ENCODE peak calls at places on chromosome 9, in nine cellular contexts. M is aorta, E is GM23338, Q is mammary epithelial cell, F is body of pancreas, O is hepatocyte, Y is right cardiac atrium, U is transverse colon, K is SJCRH30. J is an unnamed sample.

GRCh38 chr9:34993502-34994428 is 4.2 kb downstream of the DNAJB5 start:
- DNase-seq in M (peak), E (peak), Q (no peak), F (peak), O (peak), Y (peak), U (peak), K (peak), J (peak)

GRCh38 chr9:88953401-88954029 is 37.8 kb upstream of the S1PR3 start:
- DNase-seq in M (no peak), E (no peak), Q (peak), F (no peak), O (no peak), Y (peak), U (no peak), K (peak), J (no peak)

GRCh38 chr9:117662651-117663050 is 41.6 kb upstream of the TLR4 start:
- DNase-seq in M (no peak), E (no peak), Q (no peak), F (no peak), O (peak), Y (no peak), U (no peak), K (no peak), J (no peak)

GRCh38 chr9:116313638-116314037 is 160.0 kb downstream of the PAPPA start:
- DNase-seq in M (no peak), E (no peak), Q (no peak), F (no peak), O (no peak), Y (no peak), U (no peak), K (no peak), J (no peak)

GRCh38 chr9:7780261-7780988 is 19.2 kb downstream of the DMAC1 start:
- DNase-seq in M (no peak), E (no peak), Q (peak), F (no peak), O (peak), Y (no peak), U (no peak), K (no peak), J (no peak)

GRCh38 chr9:68844623-68845612 is 139.9 kb downstream of the PIP5K1B start:
- DNase-seq in M (peak), E (peak), Q (no peak), F (peak), O (peak), Y (peak), U (peak), K (peak), J (peak)

GRCh38 chr9:504921-505821 is 290.5 kb downstream of the DOCK8 start:
- DNase-seq in M (peak), E (peak), Q (peak), F (peak), O (peak), Y (peak), U (peak), K (no peak), J (peak)

GRCh38 chr9:109799792-109800191 is 19.8 kb downstream of the PALM2AKAP2 start:
- DNase-seq in M (no peak), E (peak), Q (peak), F (no peak), O (no peak), Y (no peak), U (no peak), K (no peak), J (no peak)

GRCh38 chr9:114027159-114027895 is 50.8 kb downstream of the AMBP start:
- DNase-seq in M (no peak), E (no peak), Q (no peak), F (no peak), O (no peak), Y (no peak), U (no peak), K (no peak), J (no peak)

GRCh38 chr9:489198-490197 is 274.8 kb downstream of the DOCK8 start:
- DNase-seq in M (no peak), E (no peak), Q (no peak), F (peak), O (no peak), Y (no peak), U (no peak), K (no peak), J (no peak)

GRCh38 chr9:97445119-97445701 is 33.3 kb downstream of the TDRD7 start:
- DNase-seq in M (no peak), E (no peak), Q (peak), F (no peak), O (no peak), Y (no peak), U (no peak), K (no peak), J (no peak)

GRCh38 chr9:69980041-69980440 is 63.6 kb upstream of the MAMDC2 start:
- DNase-seq in M (no peak), E (no peak), Q (no peak), F (no peak), O (no peak), Y (no peak), U (no peak), K (no peak), J (no peak)

GRCh38 chr9:17470449-17470848 is 108.4 kb upstream of the SH3GL2 start:
- DNase-seq in M (no peak), E (no peak), Q (no peak), F (no peak), O (no peak), Y (no peak), U (no peak), K (no peak), J (no peak)

GRCh38 chr9:16726023-16726422 is 144.4 kb downstream of the BNC2 start:
- DNase-seq in M (no peak), E (peak), Q (peak), F (no peak), O (peak), Y (peak), U (no peak), K (peak), J (no peak)

GRCh38 chr9:72633966-72634365 is 112.6 kb downstream of the TMC1 start:
- DNase-seq in M (no peak), E (no peak), Q (peak), F (no peak), O (no peak), Y (no peak), U (no peak), K (no peak), J (no peak)

GRCh38 chr9:2481216-2481615 is 140.4 kb upstream of the VLDLR start:
- DNase-seq in M (no peak), E (no peak), Q (no peak), F (no peak), O (no peak), Y (no peak), U (no peak), K (no peak), J (no peak)

GRCh38 chr9:16405421-16405820 is 465.0 kb downstream of the BNC2 start:
- DNase-seq in M (no peak), E (no peak), Q (no peak), F (no peak), O (no peak), Y (no peak), U (no peak), K (no peak), J (no peak)

GRCh38 chr9:131279196-131279926 is 3.1 kb upstream of the FAM78A start:
- DNase-seq in M (no peak), E (no peak), Q (no peak), F (no peak), O (no peak), Y (peak), U (no peak), K (no peak), J (no peak)

GRCh38 chr9:99137225-99137624 is 32.3 kb downstream of the TGFBR1 start:
- DNase-seq in M (no peak), E (no peak), Q (no peak), F (no peak), O (no peak), Y (no peak), U (no peak), K (no peak), J (no peak)

GRCh38 chr9:69389437-69389995 is 64.5 kb downstream of the ENTREP1 start:
- DNase-seq in M (no peak), E (no peak), Q (no peak), F (no peak), O (no peak), Y (no peak), U (no peak), K (peak), J (no peak)

GRCh38 chr9:89407070-89407469 is 88.8 kb downstream of the SECISBP2 start:
- DNase-seq in M (no peak), E (no peak), Q (no peak), F (no peak), O (no peak), Y (no peak), U (no peak), K (no peak), J (no peak)

GRCh38 chr9:99019523-99020331 is 76.0 kb downstream of the COL15A1 start:
- DNase-seq in M (no peak), E (no peak), Q (peak), F (no peak), O (peak), Y (no peak), U (no peak), K (no peak), J (no peak)

GRCh38 chr9:101601904-101602765 is 7.4 kb upstream of the PPP3R2 start:
- DNase-seq in M (no peak), E (peak), Q (peak), F (no peak), O (peak), Y (no peak), U (no peak), K (peak), J (peak)

GRCh38 chr9:114348906-114349482 is 19.3 kb downstream of the ORM2 start:
- DNase-seq in M (peak), E (peak), Q (peak), F (no peak), O (peak), Y (peak), U (peak), K (peak), J (peak)

GRCh38 chr9:113886471-113886870 is 10.4 kb downstream of the ZNF618 start:
- DNase-seq in M (no peak), E (peak), Q (no peak), F (no peak), O (no peak), Y (no peak), U (no peak), K (no peak), J (no peak)

GRCh38 chr9:89903076-89903475 is 298.3 kb downstream of the GADD45G start:
- DNase-seq in M (no peak), E (no peak), Q (no peak), F (no peak), O (no peak), Y (no peak), U (no peak), K (no peak), J (no peak)

DNA sequence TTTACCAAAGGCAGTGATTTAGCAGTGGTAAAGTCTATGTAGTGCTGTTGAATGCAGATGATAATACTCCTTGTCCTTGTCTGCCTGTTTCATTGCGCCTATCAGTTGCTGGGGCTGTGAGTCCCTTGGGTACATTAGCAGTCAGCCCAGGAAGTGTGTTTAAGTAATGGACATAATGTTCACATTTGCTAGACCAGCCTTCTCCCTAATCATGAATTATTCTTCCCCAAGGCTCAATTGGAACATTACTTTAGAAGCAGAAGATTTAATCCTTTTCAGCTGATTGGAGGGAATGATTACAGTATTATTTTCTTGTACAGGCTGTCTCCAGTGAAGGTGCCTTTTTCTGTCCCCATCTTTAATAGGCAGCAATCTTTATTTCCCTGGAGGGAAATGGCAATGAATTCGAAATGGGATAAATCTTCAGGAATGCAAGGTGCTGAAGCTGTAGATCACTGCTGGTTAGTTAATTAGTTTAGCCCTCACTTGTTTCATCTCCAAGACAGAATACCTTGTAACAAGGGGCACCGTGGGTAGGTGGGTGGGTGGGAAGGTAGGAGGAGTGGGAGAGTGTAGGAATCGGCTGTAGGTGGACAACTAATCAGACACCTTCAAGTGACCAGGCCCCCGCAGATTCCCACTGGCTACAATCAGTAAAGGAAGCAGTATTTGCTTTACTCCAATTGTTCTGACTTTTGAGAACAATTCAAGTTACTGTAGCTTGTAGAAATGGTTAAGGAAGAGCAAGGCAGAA is 293.9 kb downstream of the TLE1 start:
- DNase-seq in M (no peak), E (no peak), Q (no peak), F (no peak), O (no peak), Y (no peak), U (no peak), K (no peak), J (no peak)
- H3K4me3 ChIP-seq in M (no peak), E (no peak), Q (no peak), F (no peak), O (no peak), Y (no peak), U (no peak), K (no peak), J (no peak)

DNA sequence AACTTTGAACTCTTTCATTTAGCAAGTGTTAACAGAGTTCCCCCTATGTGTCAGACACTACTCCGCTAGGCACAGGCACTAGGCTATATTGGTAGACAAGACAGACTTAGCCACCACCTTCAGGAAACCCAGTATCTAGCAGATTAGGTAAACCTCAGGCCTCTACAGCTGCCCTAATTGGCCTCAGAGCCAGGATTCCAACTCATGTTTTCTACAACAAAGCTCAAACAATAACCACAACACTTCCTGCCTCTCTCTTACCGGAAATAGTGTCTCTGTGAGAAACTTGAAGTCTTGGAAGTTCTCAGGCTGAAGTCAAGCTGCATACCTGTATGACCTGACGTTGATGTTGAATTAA is 116.6 kb upstream of the SLC44A1 start:
- DNase-seq in M (no peak), E (no peak), Q (peak), F (no peak), O (no peak), Y (no peak), U (no peak), K (no peak), J (no peak)
- H3K27ac ChIP-seq in M (no peak), E (peak), Q (no peak), F (no peak), O (peak), Y (no peak), U (no peak), K (no peak), J (no peak)

DNA sequence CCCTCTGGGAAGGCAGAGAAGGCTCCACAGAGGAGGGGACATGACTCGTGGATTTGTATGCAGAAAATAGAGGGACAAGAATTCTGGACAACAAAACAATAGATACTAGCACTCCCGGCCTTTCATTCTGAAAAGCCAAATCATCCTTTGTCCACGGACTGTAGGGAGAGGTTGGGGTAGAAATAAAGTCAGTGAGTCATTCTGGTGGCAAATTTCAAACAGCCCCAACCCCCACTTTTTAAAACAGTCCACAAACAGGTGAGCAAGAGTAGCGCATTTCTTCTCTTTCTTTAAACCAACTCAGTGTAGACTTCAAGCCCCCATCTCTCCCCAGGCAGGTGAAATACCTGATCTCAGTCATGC is 56.1 kb downstream of the PTPDC1 start:
- DNase-seq in M (no peak), E (no peak), Q (peak), F (no peak), O (no peak), Y (no peak), U (no peak), K (no peak), J (no peak)
- H3K4me3 ChIP-seq in M (no peak), E (no peak), Q (no peak), F (no peak), O (no peak), Y (no peak), U (no peak), K (peak), J (no peak)

GRCh38 chr9:86550411-86550810 is 196.2 kb upstream of the TUT7 start:
- DNase-seq in M (no peak), E (no peak), Q (no peak), F (no peak), O (no peak), Y (no peak), U (no peak), K (no peak), J (no peak)
- H3K27ac ChIP-seq in M (no peak), E (no peak), Q (no peak), F (no peak), O (no peak), Y (no peak), U (no peak), K (peak), J (no peak)

GRCh38 chr9:93097496-93098205 is 1.6 kb downstream of the CARD19 start:
- DNase-seq in M (peak), E (no peak), Q (no peak), F (no peak), O (no peak), Y (peak), U (peak), K (no peak), J (peak)

GRCh38 chr9:93100265-93100636 is 4.2 kb downstream of the CARD19 start:
- DNase-seq in M (peak), E (no peak), Q (no peak), F (no peak), O (no peak), Y (peak), U (peak), K (no peak), J (no peak)

GRCh38 chr9:93096811-93097382 is 880 bp downstream of the CARD19 start:
- DNase-seq in M (peak), E (no peak), Q (no peak), F (no peak), O (no peak), Y (peak), U (no peak), K (no peak), J (no peak)

GRCh38 chr9:93099551-93100264 is 3.7 kb downstream of the CARD19 start:
- DNase-seq in M (peak), E (no peak), Q (no peak), F (no peak), O (no peak), Y (peak), U (peak), K (no peak), J (no peak)

GRCh38 chr9:93098236-93098946 is 2.4 kb downstream of the CARD19 start:
- DNase-seq in M (peak), E (no peak), Q (peak), F (peak), O (peak), Y (peak), U (peak), K (peak), J (peak)
- H3K4me3 ChIP-seq in M (no peak), E (no peak), Q (peak), F (no peak), O (no peak), Y (no peak), U (no peak), K (no peak), J (no peak)

DNA sequence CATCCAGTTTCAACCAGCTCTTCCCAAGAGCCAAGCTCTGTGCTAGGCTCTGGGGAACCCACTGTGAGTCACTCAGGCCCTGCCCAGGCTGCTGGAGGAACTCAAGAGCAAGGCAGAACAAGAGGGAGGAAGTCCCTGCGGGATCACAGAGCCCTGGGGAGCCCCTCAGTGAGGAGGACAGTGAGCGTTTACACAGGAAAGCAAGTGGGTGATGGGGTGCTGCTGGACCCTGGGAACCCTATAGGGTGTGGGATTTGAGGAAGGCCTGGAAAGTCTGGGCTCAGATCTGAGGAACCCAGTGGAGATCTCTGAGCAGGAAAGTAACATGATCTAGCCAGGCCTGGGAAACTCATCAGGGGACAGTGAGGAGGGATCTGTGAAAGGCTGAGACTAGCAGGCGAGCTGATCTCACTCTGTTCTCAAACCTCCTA is 70.1 kb downstream of the SHB start:
- DNase-seq in M (peak), E (no peak), Q (peak), F (no peak), O (no peak), Y (peak), U (no peak), K (no peak), J (no peak)
- H3K27ac ChIP-seq in M (no peak), E (no peak), Q (no peak), F (peak), O (peak), Y (no peak), U (peak), K (peak), J (no peak)

GRCh38 chr9:33752130-33752637 is 43.2 kb upstream of the PRSS3 start:
- DNase-seq in M (no peak), E (no peak), Q (no peak), F (no peak), O (peak), Y (no peak), U (no peak), K (no peak), J (no peak)

GRCh38 chr9:33750307-33750838 is 45.0 kb upstream of the PRSS3 start:
- DNase-seq in M (no peak), E (peak), Q (no peak), F (no peak), O (no peak), Y (peak), U (peak), K (no peak), J (no peak)

GRCh38 chr9:33750839-33751339 is 44.5 kb upstream of the PRSS3 start:
- DNase-seq in M (no peak), E (peak), Q (no peak), F (no peak), O (no peak), Y (peak), U (no peak), K (no peak), J (no peak)

GRCh38 chr9:33751536-33752129 is 43.7 kb upstream of the PRSS3 start:
- DNase-seq in M (no peak), E (no peak), Q (no peak), F (no peak), O (peak), Y (no peak), U (peak), K (no peak), J (no peak)

DNA sequence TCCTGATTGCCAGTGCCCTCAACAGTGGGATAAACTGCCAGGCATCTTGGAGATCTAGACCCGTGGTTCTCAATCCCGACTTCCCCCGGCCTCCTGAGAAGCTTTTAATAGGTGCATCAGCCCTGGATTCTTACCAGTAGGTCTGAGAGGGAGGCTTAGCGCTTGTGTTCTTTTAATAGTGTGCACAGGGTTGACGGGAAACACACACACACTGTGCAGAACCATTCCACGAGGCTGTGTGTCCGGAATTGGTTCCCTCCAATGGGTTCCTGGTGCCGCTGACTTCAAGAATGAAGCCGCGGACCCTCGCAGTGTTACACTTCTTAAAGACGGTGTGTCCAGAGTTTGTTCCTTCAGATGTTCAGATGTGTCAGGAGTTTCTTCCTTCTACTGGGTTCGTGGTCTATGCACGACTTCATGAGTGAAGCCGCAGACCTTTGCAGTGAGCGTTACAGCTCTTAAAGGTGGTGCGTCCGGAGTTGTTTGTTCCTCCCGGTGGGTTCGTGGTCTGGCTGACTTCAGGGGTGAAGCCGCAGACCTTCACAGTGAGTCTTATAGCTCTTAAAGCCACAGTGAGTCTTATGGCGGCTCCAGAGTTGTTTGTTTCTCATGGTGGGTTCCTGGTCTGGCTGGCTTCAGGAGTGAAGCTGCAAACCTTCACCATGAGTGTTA is 46.6 kb upstream of the PRSS3 start:
- DNase-seq in M (no peak), E (no peak), Q (no peak), F (no peak), O (no peak), Y (no peak), U (no peak), K (no peak), J (no peak)
- H3K4me3 ChIP-seq in M (no peak), E (no peak), Q (no peak), F (no peak), O (no peak), Y (no peak), U (no peak), K (no peak), J (peak)

J was measured in testis.